ENCODE peak calls at places on chromosomes 16 and 17, in seven cellular contexts. M is mesenchymal stem cell; G is pancreas; K is trophoblast cell; B is ascending aorta; P is naive thymus-derived CD4-positive, alpha-beta T cell; C is heart left ventricle. L is an unnamed sample. For H3K4me1, the result is how much of the 10 kb centered on the place peaks cover.

GRCh38 chr16:61926766-61927165 is 109.5 kb downstream of the CDH8 start:
- DNase-seq in M (no peak), G (no peak), K (no peak), B (no peak), P (no peak), C (no peak), L (no peak)

GRCh38 chr17:13557077-13557476 is 44.7 kb downstream of the HS3ST3A1 start:
- DNase-seq in M (peak), G (no peak), K (no peak), B (no peak), P (no peak), C (no peak), L (no peak)

GRCh38 chr17:78960945-78961344 is 18.8 kb downstream of the LGALS3BP start:
- DNase-seq in M (no peak), G (no peak), K (peak), B (no peak), P (no peak), C (no peak), L (peak)

GRCh38 chr17:77154187-77154586 is 13.4 kb downstream of the SEC14L1 start:
- DNase-seq in M (no peak), G (no peak), K (peak), B (no peak), P (no peak), C (no peak), L (no peak)

GRCh38 chr16:46732561-46732960 is 15.6 kb downstream of the MYLK3 start:
- DNase-seq in M (no peak), G (no peak), K (no peak), B (no peak), P (no peak), C (no peak), L (no peak)

GRCh38 chr17:58902312-58902711 is 146.7 kb downstream of the PPM1E start:
- DNase-seq in M (no peak), G (no peak), K (no peak), B (no peak), P (no peak), C (no peak), L (no peak)

GRCh38 chr16:23874613-23875294 is 39.0 kb downstream of the PRKCB start:
- DNase-seq in M (no peak), G (no peak), K (no peak), B (no peak), P (no peak), C (no peak), L (no peak)

GRCh38 chr17:79742951-79743476 is 12.3 kb downstream of the ENPP7 start:
- DNase-seq in M (no peak), G (no peak), K (no peak), B (no peak), P (no peak), C (no peak), L (no peak)

GRCh38 chr17:44688675-44689491 is 693 bp downstream of the CCDC43 start:
- DNase-seq in M (no peak), G (no peak), K (no peak), B (no peak), P (no peak), C (no peak), L (no peak)

GRCh38 chr16:89357055-89357454 is 133.3 kb downstream of the ANKRD11 start:
- DNase-seq in M (no peak), G (no peak), K (no peak), B (no peak), P (no peak), C (no peak), L (peak)

GRCh38 chr16:495127-495748 is 32.3 kb upstream of the CAPN15 start:
- DNase-seq in M (peak), G (no peak), K (peak), B (no peak), P (peak), C (no peak), L (no peak)

GRCh38 chr16:24544640-24545039 is 5.3 kb downstream of the RBBP6 start:
- DNase-seq in M (peak), G (no peak), K (no peak), B (no peak), P (no peak), C (no peak), L (no peak)

GRCh38 chr16:68235105-68235881 is 634 bp downstream of the ESRP2 start:
- DNase-seq in M (no peak), G (peak), K (peak), B (no peak), P (no peak), C (peak), L (peak)

GRCh38 chr16:46950009-46950408 is 23.5 kb downstream of the DNAJA2 start:
- DNase-seq in M (no peak), G (no peak), K (no peak), B (no peak), P (no peak), C (no peak), L (no peak)

GRCh38 chr16:50490828-50491227 is 57.4 kb upstream of the NKD1 start:
- DNase-seq in M (no peak), G (no peak), K (no peak), B (no peak), P (no peak), C (no peak), L (no peak)

GRCh38 chr17:9839433-9839832 is 13.7 kb downstream of the GLP2R start:
- DNase-seq in M (no peak), G (no peak), K (no peak), B (no peak), P (no peak), C (no peak), L (no peak)

GRCh38 chr16:85673529-85674417 is 15.0 kb downstream of the GINS2 start:
- DNase-seq in M (no peak), G (peak), K (no peak), B (no peak), P (no peak), C (no peak), L (peak)

GRCh38 chr17:10803830-10804498 is at the start of gene TMEM238L:
- DNase-seq in M (no peak), G (no peak), K (no peak), B (no peak), P (no peak), C (no peak), L (no peak)

GRCh38 chr17:61716225-61716829 is 125.3 kb upstream of the NACA2 start:
- DNase-seq in M (no peak), G (no peak), K (no peak), B (no peak), P (no peak), C (no peak), L (no peak)

GRCh38 chr16:24206926-24207325 is 49.2 kb upstream of the CACNG3 start:
- DNase-seq in M (no peak), G (no peak), K (peak), B (no peak), P (no peak), C (no peak), L (no peak)

GRCh38 chr16:17070882-17071592 is 399.7 kb downstream of the XYLT1 start:
- DNase-seq in M (no peak), G (peak), K (peak), B (peak), P (peak), C (no peak), L (no peak)

GRCh38 chr16:87166934-87167333 is 150.3 kb downstream of the C16orf95 start:
- DNase-seq in M (no peak), G (no peak), K (no peak), B (no peak), P (no peak), C (no peak), L (no peak)

GRCh38 chr17:50205111-50205821 is 3.8 kb upstream of the COL1A1 start:
- DNase-seq in M (peak), G (no peak), K (no peak), B (no peak), P (no peak), C (no peak), L (no peak)

GRCh38 chr17:39404542-39405378 is 3.3 kb upstream of the FBXL20 start:
- DNase-seq in M (peak), G (no peak), K (peak), B (no peak), P (no peak), C (no peak), L (no peak)

GRCh38 chr17:46983782-46984181 is 4.7 kb upstream of the RPRML start:
- DNase-seq in M (no peak), G (no peak), K (no peak), B (no peak), P (no peak), C (no peak), L (no peak)

GRCh38 chr16:48232459-48233040 is 11.6 kb upstream of the LONP2 start:
- DNase-seq in M (no peak), G (no peak), K (no peak), B (no peak), P (no peak), C (no peak), L (no peak)

GRCh38 chr16:59611556-59611955 is 877.4 kb upstream of the GOT2 start:
- DNase-seq in M (no peak), G (no peak), K (no peak), B (no peak), P (no peak), C (no peak), L (no peak)

GRCh38 chr16:68287276-68288251 is 23.2 kb downstream of the SLC7A6OS start:
- DNase-seq in M (peak), G (peak), K (peak), B (peak), P (peak), C (peak), L (peak)

GRCh38 chr16:46896314-46896968 is 12.3 kb downstream of the GPT2 start:
- DNase-seq in M (peak), G (no peak), K (no peak), B (no peak), P (no peak), C (no peak), L (no peak)

GRCh38 chr16:57920891-57921240 is 50.1 kb downstream of the CNGB1 start:
- DNase-seq in M (no peak), G (no peak), K (no peak), B (no peak), P (no peak), C (no peak), L (no peak)

GRCh38 chr17:44220211-44221071 is 966 bp upstream of the UBTF start:
- DNase-seq in M (peak), G (peak), K (peak), B (no peak), P (peak), C (peak), L (no peak)

GRCh38 chr17:60435244-60436170 is 13.2 kb downstream of the CHCT1 start:
- DNase-seq in M (peak), G (peak), K (peak), B (no peak), P (peak), C (peak), L (peak)

GRCh38 chr16:10009691-10010090 is 172.5 kb downstream of the GRIN2A start:
- DNase-seq in M (no peak), G (no peak), K (no peak), B (no peak), P (no peak), C (no peak), L (no peak)

GRCh38 chr16:50574852-50575251 is 26.7 kb downstream of the NKD1 start:
- DNase-seq in M (no peak), G (no peak), K (no peak), B (no peak), P (no peak), C (no peak), L (no peak)

GRCh38 chr16:72856797-72857196 is 191.1 kb downstream of the ZFHX3 start:
- DNase-seq in M (no peak), G (no peak), K (peak), B (no peak), P (no peak), C (no peak), L (no peak)

DNA sequence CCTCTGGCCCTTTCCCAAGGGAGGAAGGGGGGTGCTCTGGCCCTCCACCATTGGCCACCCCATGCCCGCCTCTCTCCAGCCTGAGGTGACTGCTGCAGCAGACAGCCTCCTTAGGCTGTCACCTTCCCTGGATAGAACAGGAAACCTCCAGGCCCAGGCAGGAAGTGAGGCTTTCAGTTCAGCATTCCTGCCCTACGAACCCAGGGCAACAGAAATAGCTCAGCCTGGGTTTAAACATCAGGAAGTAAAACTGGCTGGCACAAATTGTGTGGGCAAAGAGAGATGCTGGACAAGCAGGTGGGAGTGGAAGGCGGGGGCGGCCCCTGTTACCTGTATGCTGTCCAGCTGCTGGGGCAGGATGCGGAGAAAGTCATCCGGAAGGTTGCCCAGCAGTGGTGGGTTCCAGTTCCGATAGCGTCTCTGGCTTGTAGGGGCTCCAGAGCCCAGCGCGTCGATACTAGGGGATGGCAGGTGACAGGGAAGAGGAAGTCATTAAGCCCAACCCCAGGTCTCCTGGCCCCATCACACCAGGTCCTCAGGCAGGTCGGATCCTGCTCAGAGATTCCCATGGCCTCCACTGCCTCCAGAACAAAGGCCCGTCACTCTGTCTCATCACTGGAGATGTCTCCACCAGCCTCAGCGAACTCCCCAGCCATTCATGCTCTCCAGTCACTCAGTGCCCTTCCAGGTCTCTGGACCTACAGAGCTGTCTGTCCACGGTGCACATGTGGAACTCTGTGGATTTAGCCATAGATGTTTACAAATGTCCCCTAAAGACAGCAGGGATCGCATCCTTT is 23.6 kb upstream of the MRPS23 start:
- DNase-seq in M (no peak), G (no peak), K (no peak), B (no peak), P (no peak), C (no peak), L (no peak)
- H3K27ac ChIP-seq in M (peak), G (no peak), K (no peak), B (peak), P (no peak), C (peak), L (peak)

GRCh38 chr17:27991594-27991993 is 50.9 kb upstream of the NLK start:
- DNase-seq in M (no peak), G (no peak), K (no peak), B (no peak), P (no peak), C (no peak), L (no peak)
- H3K4me1 ChIP-seq in M (under half), G (under half), K (under half), B (under half), P (under half), C (under half), L (under half)

GRCh38 chr17:38354466-38354865 is 2.8 kb downstream of the SOCS7 start:
- DNase-seq in M (no peak), G (no peak), K (no peak), B (no peak), P (no peak), C (no peak), L (no peak)

GRCh38 chr17:38352245-38353083 is 820 bp downstream of the SOCS7 start:
- DNase-seq in M (peak), G (peak), K (peak), B (no peak), P (peak), C (peak), L (no peak)

GRCh38 chr17:38351412-38352222 is at the start of gene SOCS7:
- DNase-seq in M (peak), G (peak), K (peak), B (peak), P (peak), C (peak), L (peak)

GRCh38 chr17:38353668-38354067 is 2.0 kb downstream of the SOCS7 start:
- DNase-seq in M (no peak), G (no peak), K (peak), B (no peak), P (no peak), C (no peak), L (no peak)

GRCh38 chr17:38353084-38353604 is 1.5 kb downstream of the SOCS7 start:
- DNase-seq in M (no peak), G (no peak), K (peak), B (no peak), P (no peak), C (no peak), L (no peak)
- H3K27ac ChIP-seq in M (no peak), G (no peak), K (no peak), B (peak), P (peak), C (peak), L (peak)

DNA sequence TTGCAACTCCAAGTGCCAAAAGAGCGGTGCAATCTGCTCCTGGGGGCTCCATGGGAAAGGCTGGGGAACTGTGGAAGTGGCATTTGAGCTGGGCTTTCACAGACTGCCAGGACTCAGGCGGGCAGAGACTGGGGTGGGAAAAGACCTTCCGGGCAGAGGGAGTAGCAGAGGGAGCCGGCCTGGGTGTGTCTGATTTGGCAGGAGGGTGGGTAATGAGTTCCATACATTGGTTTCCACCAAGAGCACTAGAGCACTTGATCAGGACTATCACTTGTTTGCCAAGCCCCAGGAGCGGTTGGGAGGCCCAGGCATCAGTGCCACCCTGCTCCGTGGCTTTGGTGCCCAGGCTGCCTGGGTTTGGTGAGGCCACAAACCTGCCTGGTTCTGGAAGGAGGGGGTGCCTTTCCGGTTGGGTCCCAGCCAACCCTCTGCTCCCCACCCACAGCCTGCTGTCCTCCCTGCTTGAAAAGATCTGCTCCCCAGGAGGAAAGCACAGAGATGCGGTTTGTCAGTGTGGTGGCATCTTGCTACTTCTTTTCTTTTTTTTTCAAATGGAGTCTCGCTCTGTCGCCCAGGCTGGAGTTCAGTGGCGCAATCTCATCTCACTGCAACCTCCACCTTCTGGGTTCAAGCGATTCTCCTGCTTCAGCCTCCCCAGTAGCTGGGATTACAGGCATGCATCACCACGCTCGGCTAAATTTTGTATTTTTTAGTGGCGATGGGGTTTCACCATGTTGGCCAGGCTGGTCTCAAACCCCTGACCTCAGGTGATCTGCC is 3.5 kb upstream of the TRIM47 start:
- DNase-seq in M (no peak), G (no peak), K (no peak), B (no peak), P (no peak), C (no peak), L (no peak)
- H3K4me1 ChIP-seq in M (under half), G (under half), K (under half), B (under half), P (under half), C (under half), L (under half)